ENCODE peak calls at places on chromosome 18, in nine cellular contexts. V is ELR, Q is MCF 10A, F is NCI-H1092, Y is neural progenitor cell, R is choroid plexus epithelial cell, M is GM13976, S is RKO, I is LHCN-M2. T is an unnamed sample.

GRCh38 chr18:13494879-13495465 is 231.4 kb downstream of the FAM210A start:
- DNase-seq in Y (no peak), M (no peak), I (no peak), S (no peak), Q (no peak), R (no peak), F (no peak), V (no peak), T (no peak)

GRCh38 chr18:13011719-13012118 is 20.6 kb downstream of the CEP192 start:
- DNase-seq in R (no peak), V (peak; percentile 10), Y (no peak), S (no peak), M (no peak), I (no peak), F (no peak), Q (no peak), T (no peak)

GRCh38 chr18:63799164-63799563 is 23.9 kb downstream of the SERPINB7 start:
- DNase-seq in Y (no peak), S (no peak), I (no peak), R (peak; percentile 41), V (no peak), M (no peak), Q (no peak), F (no peak), T (no peak)

GRCh38 chr18:42068030-42068429 is 113.0 kb downstream of the PIK3C3 start:
- DNase-seq in V (no peak), Y (no peak), I (no peak), F (no peak), M (no peak), Q (no peak), S (no peak), R (no peak), T (no peak)

GRCh38 chr18:23932385-23933067 is 82.0 kb upstream of the TTC39C start:
- DNase-seq in S (no peak), Y (no peak), V (no peak), R (no peak), F (no peak), I (no peak), M (no peak), Q (no peak), T (no peak)

GRCh38 chr18:29361843-29362242 is 1184.9 kb upstream of the CDH2 start:
- DNase-seq in S (no peak), Q (no peak), V (no peak), F (no peak), Y (peak; percentile 24), R (no peak), I (no peak), M (no peak), T (peak; percentile 7)

GRCh38 chr18:34740101-34740500 is 30.0 kb downstream of the DTNA start:
- DNase-seq in Q (no peak), I (no peak), Y (no peak), R (no peak), V (no peak), M (no peak), F (no peak), S (no peak), T (no peak)

GRCh38 chr18:75777630-75778029 is 350.1 kb upstream of the SMIM21 start:
- DNase-seq in R (no peak), Q (no peak), I (no peak), M (no peak), S (no peak), V (no peak), Y (no peak), F (no peak), T (no peak)

GRCh38 chr18:70243131-70243530 is 37.6 kb upstream of the RTTN start:
- DNase-seq in F (no peak), V (no peak), S (no peak), M (no peak), Q (peak; percentile 6), R (peak; percentile 12), I (no peak), Y (no peak), T (no peak)

GRCh38 chr18:3083776-3084175 is 70.8 kb upstream of the LPIN2 start:
- DNase-seq in R (no peak), S (no peak), Y (no peak), F (no peak), I (no peak), M (no peak), Q (no peak), V (peak; percentile 13), T (no peak)